ENCODE peak calls at places on chromosomes 5 and 9, in ten cellular contexts. D, C, J, Y, B, H, X, W, L and K are unnamed samples. For H3K4me1, the result is how much of the 10 kb centered on the place peaks cover.

GRCh38 chr9:134597957-134598883 is 43.4 kb upstream of the COL5A1 start:
- DNase-seq in D (no peak), C (no peak), J (no peak), Y (no peak), B (no peak), H (peak), X (peak), W (no peak), L (no peak), K (peak)

GRCh38 chr9:128587453-128587852 is 35.1 kb downstream of the SPTAN1 start:
- DNase-seq in D (no peak), C (no peak), J (no peak), Y (no peak), B (peak), H (no peak), X (no peak), W (no peak), L (no peak), K (no peak)

GRCh38 chr5:136638084-136638483 is 272.7 kb upstream of the TRPC7 start:
- DNase-seq in D (no peak), C (no peak), J (no peak), Y (no peak), B (no peak), H (no peak), X (no peak), W (no peak), L (no peak), K (no peak)

GRCh38 chr5:98769256-98770157 is 4.0 kb upstream of the RGMB start:
- DNase-seq in D (peak), C (no peak), J (peak), Y (peak), B (no peak), H (no peak), X (peak), W (peak), L (peak), K (no peak)

GRCh38 chr9:104553261-104553660 is 15.7 kb upstream of the OR13C8 start:
- DNase-seq in D (no peak), C (no peak), J (no peak), Y (no peak), B (no peak), H (no peak), X (no peak), W (no peak), L (no peak), K (no peak)

GRCh38 chr9:126637002-126637849 is 23.5 kb downstream of the LMX1B start:
- DNase-seq in D (no peak), C (no peak), J (no peak), Y (no peak), B (no peak), H (no peak), X (no peak), W (no peak), L (no peak), K (no peak)

GRCh38 chr5:93163010-93163663 is 417.9 kb downstream of the NR2F1-AS1 start:
- DNase-seq in D (peak), C (no peak), J (no peak), Y (no peak), B (no peak), H (no peak), X (no peak), W (no peak), L (no peak), K (no peak)

GRCh38 chr5:178093129-178093528 is 20.2 kb upstream of the N4BP3 start:
- DNase-seq in D (no peak), C (no peak), J (no peak), Y (no peak), B (no peak), H (no peak), X (no peak), W (no peak), L (no peak), K (no peak)

GRCh38 chr5:83931969-83932368 is 211.3 kb upstream of the HAPLN1 start:
- DNase-seq in D (no peak), C (no peak), J (no peak), Y (no peak), B (no peak), H (no peak), X (no peak), W (no peak), L (no peak), K (no peak)

GRCh38 chr9:123336455-123336854 is 19.5 kb upstream of the CRB2 start:
- DNase-seq in D (no peak), C (no peak), J (no peak), Y (no peak), B (no peak), H (no peak), X (no peak), W (no peak), L (no peak), K (no peak)

GRCh38 chr9:128124873-128125574 is 2.5 kb downstream of the PTGES2 start:
- DNase-seq in D (peak), C (no peak), J (peak), Y (peak), B (peak), H (peak), X (peak), W (peak), L (peak), K (peak)

GRCh38 chr5:121691478-121691877 is 160.2 kb upstream of the FTMT start:
- DNase-seq in D (peak), C (no peak), J (peak), Y (no peak), B (no peak), H (peak), X (no peak), W (no peak), L (no peak), K (no peak)

GRCh38 chr5:116135344-116135743 is 50.5 kb downstream of the COMMD10 start:
- DNase-seq in D (no peak), C (no peak), J (no peak), Y (no peak), B (peak), H (no peak), X (no peak), W (no peak), L (no peak), K (no peak)

GRCh38 chr5:67752357-67752708 is 463.2 kb upstream of the PIK3R1 start:
- DNase-seq in D (no peak), C (no peak), J (no peak), Y (no peak), B (no peak), H (no peak), X (no peak), W (no peak), L (no peak), K (no peak)

GRCh38 chr9:110257097-110257955 is 1.0 kb upstream of the TXN start:
- DNase-seq in D (no peak), C (no peak), J (peak), Y (no peak), B (no peak), H (peak), X (peak), W (no peak), L (peak), K (peak)

GRCh38 chr9:101274971-101275670 is 109.7 kb downstream of the BAAT start:
- DNase-seq in D (no peak), C (no peak), J (no peak), Y (no peak), B (no peak), H (no peak), X (no peak), W (no peak), L (no peak), K (no peak)

GRCh38 chr5:111932628-111933027 is 175.6 kb upstream of the NREP start:
- DNase-seq in D (no peak), C (no peak), J (no peak), Y (no peak), B (no peak), H (no peak), X (no peak), W (no peak), L (no peak), K (no peak)

GRCh38 chr5:38422622-38423021 is 133.8 kb downstream of the LIFR start:
- DNase-seq in D (no peak), C (no peak), J (no peak), Y (no peak), B (no peak), H (no peak), X (no peak), W (no peak), L (no peak), K (no peak)

GRCh38 chr5:151319334-151319733 is 15.8 kb upstream of the SLC36A3 start:
- DNase-seq in D (peak), C (no peak), J (no peak), Y (no peak), B (no peak), H (no peak), X (peak), W (peak), L (peak), K (peak)

GRCh38 chr5:127358274-127358673 is 67.7 kb downstream of the MEGF10 start:
- DNase-seq in D (no peak), C (no peak), J (no peak), Y (no peak), B (no peak), H (no peak), X (no peak), W (no peak), L (no peak), K (no peak)

GRCh38 chr5:59648038-59648831 is 245.3 kb downstream of the PDE4D start:
- DNase-seq in D (no peak), C (no peak), J (no peak), Y (no peak), B (no peak), H (no peak), X (no peak), W (no peak), L (no peak), K (no peak)
- H3K4me1 ChIP-seq in D (under half), C (under half), J (under half), Y (under half), B (under half), H (under half), X (under half), W (under half), L (under half), K (under half)

GRCh38 chr5:149387081-149387611 is 8.1 kb upstream of the IL17B start:
- DNase-seq in D (no peak), C (no peak), J (no peak), Y (no peak), B (no peak), H (no peak), X (peak), W (peak), L (no peak), K (no peak)
- H3K27ac ChIP-seq in D (no peak), C (peak), J (peak), Y (no peak), B (no peak), H (no peak), X (peak), W (peak), L (peak), K (no peak)

GRCh38 chr9:68842568-68842967 is 137.5 kb downstream of the PIP5K1B start:
- DNase-seq in D (no peak), C (no peak), J (no peak), Y (no peak), B (no peak), H (peak), X (no peak), W (no peak), L (no peak), K (no peak)

GRCh38 chr9:68843239-68843638 is 138.2 kb downstream of the PIP5K1B start:
- DNase-seq in D (no peak), C (no peak), J (no peak), Y (no peak), B (no peak), H (no peak), X (no peak), W (no peak), L (no peak), K (no peak)

GRCh38 chr9:68844196-68844595 is 139.2 kb downstream of the PIP5K1B start:
- DNase-seq in D (no peak), C (no peak), J (no peak), Y (no peak), B (no peak), H (no peak), X (no peak), W (no peak), L (no peak), K (no peak)

GRCh38 chr9:68847765-68848164 is 142.7 kb downstream of the PIP5K1B start:
- DNase-seq in D (no peak), C (no peak), J (no peak), Y (no peak), B (no peak), H (no peak), X (no peak), W (no peak), L (no peak), K (no peak)

DNA sequence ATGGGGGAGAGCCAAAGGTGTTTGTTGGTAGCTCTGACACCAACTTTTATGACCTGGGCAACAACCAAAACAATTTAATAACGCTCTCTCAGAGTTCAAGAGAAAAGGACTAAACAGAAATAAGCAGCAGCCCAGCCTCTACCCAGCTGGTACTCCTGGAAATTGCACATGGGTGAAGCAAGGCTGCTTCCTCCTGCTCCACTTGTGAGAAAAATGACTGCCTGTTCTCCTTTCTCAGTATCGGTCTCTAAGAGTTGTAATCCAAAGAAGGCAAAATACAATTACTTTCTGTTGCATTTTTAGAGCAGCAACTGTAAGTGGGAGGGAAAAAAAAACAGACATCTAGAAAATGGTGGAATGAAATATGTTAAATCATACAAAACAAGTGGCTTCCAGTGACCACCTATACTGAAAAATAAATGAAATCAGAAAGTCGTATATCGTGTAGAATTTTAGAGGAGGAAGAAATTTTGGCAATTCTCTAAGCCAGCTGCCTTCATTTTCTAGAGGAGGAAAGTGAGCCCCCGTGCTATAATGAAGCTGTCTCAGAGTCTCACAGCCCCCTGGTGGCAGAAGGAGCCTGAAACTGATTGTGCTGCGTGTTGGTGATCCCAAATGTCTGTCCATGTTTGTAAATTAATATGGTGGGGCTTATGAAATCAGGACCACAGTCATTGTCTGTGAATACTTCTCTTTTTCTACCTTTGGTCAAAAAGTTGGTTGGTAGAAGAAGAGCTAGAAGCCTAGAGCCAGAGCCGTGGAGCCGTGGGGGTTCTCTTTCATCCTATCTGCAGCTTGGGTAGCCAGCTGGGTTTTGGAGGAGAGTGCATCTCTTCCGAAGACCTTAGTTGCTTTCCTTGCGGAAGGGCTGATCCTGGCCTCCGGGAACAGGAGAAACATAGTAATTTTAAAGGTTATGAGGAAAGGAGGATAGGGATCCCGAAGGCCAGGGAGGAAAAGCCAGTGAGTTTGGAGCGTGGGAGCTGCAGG is 139.9 kb downstream of the PIP5K1B start:
- DNase-seq in D (peak), C (no peak), J (peak), Y (peak), B (no peak), H (peak), X (no peak), W (no peak), L (peak), K (no peak)
- TF ChIP-seq EP300 in D (no peak), C (no peak), J (no peak), Y (no peak), B (no peak), H (no peak), X (no peak), W (no peak), L (no peak), K (no peak)

GRCh38 chr9:137411260-137411659 is 11.7 kb downstream of the EXD3 start:
- DNase-seq in D (no peak), C (no peak), J (no peak), Y (no peak), B (no peak), H (no peak), X (no peak), W (no peak), L (no peak), K (no peak)
- H3K4me1 ChIP-seq in D (under half), C (under half), J (under half), Y (under half), B (under half), H (under half), X (under half), W (under half), L (under half), K (under half)